ENCODE peak calls at places on chromosomes 1 and 21, in five cellular contexts. E, N, A, X and G are unnamed samples.

GRCh38 chr21:36038701-36039497 is 21.4 kb downstream of the SETD4 start:
- DNase-seq in E (no peak), N (no peak), A (no peak), X (no peak), G (no peak)

GRCh38 chr1:229254910-229255541 is 15.9 kb upstream of the RAB4A start:
- DNase-seq in E (peak), N (no peak), A (no peak), X (peak), G (no peak)

GRCh38 chr1:196607940-196608339 is 300 bp downstream of the KCNT2 start:
- DNase-seq in E (no peak), N (no peak), A (no peak), X (no peak), G (no peak)

GRCh38 chr1:224116131-224116530 is 2.2 kb downstream of the FBXO28 start:
- DNase-seq in E (no peak), N (no peak), A (peak), X (no peak), G (no peak)

GRCh38 chr1:44677201-44677520 is 2.6 kb downstream of the ARMH1 start:
- DNase-seq in E (no peak), N (no peak), A (no peak), X (peak), G (no peak)

GRCh38 chr1:232952514-232953175 is 2.2 kb downstream of the NTPCR start:
- DNase-seq in E (peak), N (peak), A (no peak), X (peak), G (peak)

GRCh38 chr1:169090308-169090899 is 16.1 kb upstream of the ATP1B1 start:
- DNase-seq in E (no peak), N (no peak), A (no peak), X (no peak), G (no peak)

GRCh38 chr1:234608720-234609527 is 1.1 kb downstream of the IRF2BP2 start:
- DNase-seq in E (no peak), N (peak), A (no peak), X (peak), G (peak)

GRCh38 chr1:150576794-150577556 is 2.4 kb downstream of the MCL1 start:
- DNase-seq in E (no peak), N (no peak), A (no peak), X (no peak), G (no peak)

GRCh38 chr1:41362749-41363631 is 1.8 kb downstream of the FOXO6 start:
- DNase-seq in E (no peak), N (no peak), A (no peak), X (no peak), G (no peak)

GRCh38 chr1:204089044-204089751 is 16.3 kb downstream of the SOX13 start:
- DNase-seq in E (no peak), N (no peak), A (no peak), X (peak), G (no peak)
- TF ChIP-seq CTCF in E (peak), N (no peak), A (no peak), X (no peak), G (no peak)

GRCh38 chr1:172135923-172136610 is 284.4 kb upstream of the C1orf105 start:
- DNase-seq in E (no peak), N (no peak), A (peak), X (no peak), G (no peak)

GRCh38 chr1:172136925-172137324 is 283.6 kb upstream of the C1orf105 start:
- DNase-seq in E (no peak), N (no peak), A (no peak), X (no peak), G (no peak)

GRCh38 chr1:172132836-172133235 is 287.6 kb upstream of the C1orf105 start:
- DNase-seq in E (no peak), N (no peak), A (no peak), X (no peak), G (no peak)

GRCh38 chr1:172134087-172134731 is 286.3 kb upstream of the C1orf105 start:
- DNase-seq in E (no peak), N (no peak), A (no peak), X (no peak), G (no peak)

GRCh38 chr1:172135076-172135672 is 285.3 kb upstream of the C1orf105 start:
- DNase-seq in E (no peak), N (peak), A (no peak), X (no peak), G (no peak)
- TF ChIP-seq CTCF in E (peak), N (peak), A (peak), X (peak), G (peak)

GRCh38 chr1:247558275-247558674 is 9.3 kb downstream of the GCSAML start:
- DNase-seq in E (no peak), N (no peak), A (no peak), X (no peak), G (no peak)

GRCh38 chr1:247562169-247562568 is 13.2 kb downstream of the GCSAML start:
- DNase-seq in E (no peak), N (no peak), A (no peak), X (no peak), G (no peak)

GRCh38 chr1:247561711-247562110 is 12.8 kb downstream of the GCSAML start:
- DNase-seq in E (peak), N (no peak), A (no peak), X (no peak), G (no peak)
- TF ChIP-seq CTCF in E (no peak), N (no peak), A (no peak), X (no peak), G (no peak)

DNA sequence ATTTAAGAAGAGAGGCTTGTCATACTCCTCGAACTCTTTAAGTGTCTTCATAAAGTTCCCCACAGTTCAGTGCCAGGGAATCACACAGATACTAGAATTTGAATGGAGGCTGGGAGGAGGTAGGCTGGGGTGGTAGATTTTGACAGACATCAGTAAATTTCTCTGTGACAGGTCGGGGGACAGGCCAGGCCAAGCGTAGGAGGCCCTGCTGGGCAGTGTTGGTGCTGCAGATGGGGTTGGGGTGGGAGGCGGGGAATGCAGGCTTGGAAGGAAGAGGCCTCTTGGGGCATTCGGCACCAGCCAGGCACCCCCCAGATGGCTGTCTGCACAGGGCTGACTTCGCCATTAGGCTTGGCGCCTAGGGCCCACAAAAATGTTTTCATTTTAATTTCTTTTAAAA is 84.0 kb downstream of the MAN1C1 start:
- DNase-seq in E (peak), N (peak), A (no peak), X (no peak), G (peak)
- TF ChIP-seq CTCF in E (peak), N (no peak), A (peak), X (no peak), G (peak)

GRCh38 chr1:216193839-216194443 is 229.3 kb downstream of the USH2A start:
- DNase-seq in E (peak), N (no peak), A (no peak), X (no peak), G (no peak)
- TF ChIP-seq CTCF in E (peak), N (no peak), A (peak), X (peak), G (no peak)